ENCODE peak calls at places on chromosomes 12 and 14, in five cellular contexts. One of them, this sample, is unnamed.

GRCh38 chr12:113980537-113981337 is 14.6 kb upstream of the RBM19 start:
- DNase-seq in AG04449: peak; percentile 26
- DNase-seq in epithelial cell of esophagus: peak; percentile 76
- DNase-seq in gastrocnemius medialis: no peak
- DNase-seq in brain microvascular endothelial cell: peak; percentile 24
- DNase-seq in this sample: no peak

GRCh38 chr14:98633380-98633779 is 638.6 kb downstream of the BCL11B start:
- DNase-seq in brain microvascular endothelial cell: no peak
- DNase-seq in AG04449: no peak
- DNase-seq in epithelial cell of esophagus: peak; percentile 11
- DNase-seq in gastrocnemius medialis: no peak
- DNase-seq in this sample: peak; percentile 16

GRCh38 chr14:102883028-102883953 is 39.2 kb upstream of the AMN start:
- DNase-seq in brain microvascular endothelial cell: no peak
- DNase-seq in AG04449: no peak
- DNase-seq in gastrocnemius medialis: no peak
- DNase-seq in epithelial cell of esophagus: no peak
- DNase-seq in this sample: no peak

GRCh38 chr12:50326636-50327284 is 43.4 kb upstream of the LIMA1 start:
- DNase-seq in gastrocnemius medialis: no peak
- DNase-seq in brain microvascular endothelial cell: peak; percentile 36
- DNase-seq in epithelial cell of esophagus: peak; percentile 57
- DNase-seq in AG04449: no peak
- DNase-seq in this sample: peak; percentile 61

GRCh38 chr14:52977798-52978197 is 26.9 kb upstream of the FERMT2 start:
- DNase-seq in brain microvascular endothelial cell: no peak
- DNase-seq in AG04449: no peak
- DNase-seq in gastrocnemius medialis: no peak
- DNase-seq in epithelial cell of esophagus: no peak
- DNase-seq in this sample: no peak

GRCh38 chr12:75720807-75721206 is 209.4 kb upstream of the KRR1 start:
- DNase-seq in brain microvascular endothelial cell: no peak
- DNase-seq in AG04449: no peak
- DNase-seq in epithelial cell of esophagus: peak; percentile 89
- DNase-seq in gastrocnemius medialis: no peak
- DNase-seq in this sample: no peak

GRCh38 chr12:113445544-113446176 is 23.5 kb downstream of the SDSL start:
- DNase-seq in gastrocnemius medialis: no peak
- DNase-seq in AG04449: no peak
- DNase-seq in brain microvascular endothelial cell: no peak
- DNase-seq in epithelial cell of esophagus: no peak
- DNase-seq in this sample: no peak

GRCh38 chr14:30267141-30267540 is 291.8 kb upstream of the G2E3 start:
- DNase-seq in epithelial cell of esophagus: peak; percentile 22
- DNase-seq in AG04449: no peak
- DNase-seq in brain microvascular endothelial cell: no peak
- DNase-seq in gastrocnemius medialis: no peak
- DNase-seq in this sample: no peak

GRCh38 chr12:52824741-52825410 is 9.2 kb downstream of the KRT79 start:
- DNase-seq in epithelial cell of esophagus: no peak
- DNase-seq in brain microvascular endothelial cell: no peak
- DNase-seq in AG04449: no peak
- DNase-seq in gastrocnemius medialis: no peak
- DNase-seq in this sample: no peak

GRCh38 chr12:15629761-15630160 is 159.4 kb downstream of the EPS8 start:
- DNase-seq in brain microvascular endothelial cell: no peak
- DNase-seq in epithelial cell of esophagus: no peak
- DNase-seq in AG04449: peak; percentile 78
- DNase-seq in gastrocnemius medialis: no peak
- DNase-seq in this sample: no peak

GRCh38 chr14:45610303-45610702 is 357.3 kb upstream of the MIS18BP1 start:
- DNase-seq in epithelial cell of esophagus: peak; percentile 66
- DNase-seq in gastrocnemius medialis: no peak
- DNase-seq in AG04449: no peak
- DNase-seq in brain microvascular endothelial cell: peak; percentile 10
- DNase-seq in this sample: no peak

GRCh38 chr14:102951799-102952198 is 29.3 kb downstream of the AMN start:
- DNase-seq in AG04449: peak; percentile 14
- DNase-seq in gastrocnemius medialis: no peak
- DNase-seq in epithelial cell of esophagus: no peak
- DNase-seq in brain microvascular endothelial cell: peak; percentile 79
- DNase-seq in this sample: no peak

GRCh38 chr14:92121207-92121669 is 268 bp downstream of the NDUFB1 start:
- DNase-seq in gastrocnemius medialis: peak; percentile 47
- DNase-seq in AG04449: no peak
- DNase-seq in brain microvascular endothelial cell: peak; percentile 22
- DNase-seq in epithelial cell of esophagus: peak; percentile 43
- DNase-seq in this sample: peak; percentile 50

GRCh38 chr12:3217683-3218079 is 140.5 kb downstream of the TSPAN9 start:
- DNase-seq in AG04449: no peak
- DNase-seq in brain microvascular endothelial cell: no peak
- DNase-seq in epithelial cell of esophagus: no peak
- DNase-seq in gastrocnemius medialis: no peak
- DNase-seq in this sample: no peak

GRCh38 chr12:80101126-80101525 is 1.8 kb downstream of the OTOGL start:
- DNase-seq in gastrocnemius medialis: no peak
- DNase-seq in epithelial cell of esophagus: peak; percentile 86
- DNase-seq in brain microvascular endothelial cell: no peak
- DNase-seq in AG04449: no peak
- DNase-seq in this sample: no peak

GRCh38 chr14:100072783-100073346 is 7.6 kb downstream of the EVL start:
- DNase-seq in gastrocnemius medialis: no peak
- DNase-seq in AG04449: no peak
- DNase-seq in epithelial cell of esophagus: peak; percentile 86
- DNase-seq in brain microvascular endothelial cell: no peak
- DNase-seq in this sample: peak; percentile 52

GRCh38 chr12:113788020-113788856 is 177.9 kb downstream of the RBM19 start:
- DNase-seq in gastrocnemius medialis: no peak
- DNase-seq in brain microvascular endothelial cell: peak; percentile 73
- DNase-seq in AG04449: peak; percentile 2
- DNase-seq in epithelial cell of esophagus: peak; percentile 20
- DNase-seq in this sample: no peak

GRCh38 chr12:66684222-66684621 is 5.3 kb upstream of the GRIP1 start:
- DNase-seq in epithelial cell of esophagus: no peak
- DNase-seq in gastrocnemius medialis: no peak
- DNase-seq in AG04449: no peak
- DNase-seq in brain microvascular endothelial cell: no peak
- DNase-seq in this sample: no peak

GRCh38 chr14:81435578-81436295 is 35.6 kb upstream of the STON2 start:
- DNase-seq in epithelial cell of esophagus: peak; percentile 83
- DNase-seq in gastrocnemius medialis: peak; percentile 54
- DNase-seq in brain microvascular endothelial cell: no peak
- DNase-seq in AG04449: no peak
- DNase-seq in this sample: peak; percentile 55

GRCh38 chr12:79881351-79881750 is 53.5 kb downstream of the PPP1R12A start:
- DNase-seq in AG04449: no peak
- DNase-seq in epithelial cell of esophagus: no peak
- DNase-seq in brain microvascular endothelial cell: no peak
- DNase-seq in gastrocnemius medialis: no peak
- DNase-seq in this sample: no peak

GRCh38 chr14:63452796-63453195 is 90.4 kb downstream of the PPP2R5E start:
- DNase-seq in epithelial cell of esophagus: no peak
- DNase-seq in gastrocnemius medialis: no peak
- DNase-seq in brain microvascular endothelial cell: no peak
- DNase-seq in AG04449: no peak
- DNase-seq in this sample: no peak

GRCh38 chr14:88765130-88765529 is 27.6 kb downstream of the EML5 start:
- DNase-seq in gastrocnemius medialis: no peak
- DNase-seq in epithelial cell of esophagus: peak; percentile 14
- DNase-seq in brain microvascular endothelial cell: peak; percentile 0
- DNase-seq in AG04449: no peak
- DNase-seq in this sample: no peak

GRCh38 chr14:70771781-70772212 is 37.5 kb downstream of the MAP3K9 start:
- DNase-seq in brain microvascular endothelial cell: peak; percentile 17
- DNase-seq in epithelial cell of esophagus: peak; percentile 61
- DNase-seq in AG04449: no peak
- DNase-seq in gastrocnemius medialis: no peak
- DNase-seq in this sample: no peak

GRCh38 chr14:52840916-52841315 is 49.5 kb upstream of the GNPNAT1 start:
- DNase-seq in AG04449: no peak
- DNase-seq in epithelial cell of esophagus: peak; percentile 76
- DNase-seq in brain microvascular endothelial cell: peak; percentile 56
- DNase-seq in gastrocnemius medialis: peak; percentile 17
- DNase-seq in this sample: no peak

GRCh38 chr12:123494124-123494843 is 36.3 kb downstream of the SNRNP35 start:
- DNase-seq in gastrocnemius medialis: peak; percentile 95
- DNase-seq in AG04449: no peak
- DNase-seq in brain microvascular endothelial cell: no peak
- DNase-seq in epithelial cell of esophagus: no peak
- DNase-seq in this sample: no peak

DNA sequence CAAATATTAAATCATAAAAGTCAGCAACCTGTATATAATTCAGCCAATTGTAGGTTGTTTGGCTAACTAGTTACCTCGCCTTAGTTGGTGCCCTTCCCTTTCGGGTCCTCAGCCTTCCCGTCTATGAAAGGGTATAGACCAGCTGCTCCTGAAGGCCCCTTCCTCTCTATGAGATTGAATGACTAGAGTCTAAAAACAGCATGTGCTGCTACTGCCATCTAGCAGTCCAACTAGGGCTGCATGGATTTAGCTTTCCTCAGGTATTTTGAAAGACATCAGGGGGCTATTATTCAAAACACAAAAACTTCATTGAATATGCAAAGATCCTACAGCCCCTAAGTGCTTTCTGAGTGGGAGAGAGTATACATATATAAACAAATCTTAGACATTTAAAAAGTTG is 37.0 kb upstream of the TMEM263 start:
- DNase-seq in AG04449: no peak
- DNase-seq in brain microvascular endothelial cell: peak; percentile 13
- DNase-seq in epithelial cell of esophagus: peak; percentile 25
- DNase-seq in gastrocnemius medialis: no peak
- DNase-seq in this sample: no peak
- TF ChIP-seq CTCF in AG04449: peak; percentile 42
- TF ChIP-seq CTCF in brain microvascular endothelial cell: peak; percentile 72
- TF ChIP-seq CTCF in epithelial cell of esophagus: peak; percentile 69
- TF ChIP-seq CTCF in gastrocnemius medialis: no peak
- TF ChIP-seq CTCF in this sample: no peak

GRCh38 chr12:130858084-130858483 is 13.8 kb upstream of the RAN start:
- DNase-seq in epithelial cell of esophagus: no peak
- DNase-seq in brain microvascular endothelial cell: no peak
- DNase-seq in gastrocnemius medialis: no peak
- DNase-seq in AG04449: no peak
- DNase-seq in this sample: no peak
- TF ChIP-seq CTCF in epithelial cell of esophagus: no peak
- TF ChIP-seq CTCF in brain microvascular endothelial cell: no peak
- TF ChIP-seq CTCF in gastrocnemius medialis: no peak
- TF ChIP-seq CTCF in AG04449: no peak
- TF ChIP-seq CTCF in this sample: no peak

DNA sequence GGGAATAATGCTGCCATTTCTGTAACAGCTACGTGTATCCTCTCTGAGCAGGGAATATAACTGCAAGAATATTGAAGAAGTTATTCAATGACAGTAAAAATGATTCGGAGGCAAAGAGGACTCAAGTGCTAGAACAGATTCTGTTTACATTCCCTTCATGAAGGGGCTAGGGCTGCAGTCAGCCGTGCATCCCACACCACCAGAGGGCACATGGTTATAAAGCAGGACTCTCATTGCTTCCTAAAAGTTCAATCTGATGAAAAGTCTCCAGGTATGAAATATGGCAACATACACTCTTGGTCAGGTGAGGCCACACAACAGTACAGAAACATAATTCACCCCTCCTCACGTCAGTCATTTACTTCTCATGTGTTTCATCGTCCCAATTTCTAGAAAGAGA is 34.0 kb downstream of the TCHP start:
- DNase-seq in brain microvascular endothelial cell: no peak
- DNase-seq in epithelial cell of esophagus: no peak
- DNase-seq in AG04449: no peak
- DNase-seq in gastrocnemius medialis: no peak
- DNase-seq in this sample: no peak
- TF ChIP-seq CTCF in brain microvascular endothelial cell: peak; percentile 77
- TF ChIP-seq CTCF in epithelial cell of esophagus: peak; percentile 24
- TF ChIP-seq CTCF in AG04449: peak; percentile 64
- TF ChIP-seq CTCF in gastrocnemius medialis: no peak
- TF ChIP-seq CTCF in this sample: no peak

GRCh38 chr14:39432619-39433451 is 602 bp upstream of the FBXO33 start:
- DNase-seq in AG04449: no peak
- DNase-seq in gastrocnemius medialis: peak; percentile 91
- DNase-seq in brain microvascular endothelial cell: peak; percentile 45
- DNase-seq in epithelial cell of esophagus: peak; percentile 89
- DNase-seq in this sample: peak; percentile 93
- TF ChIP-seq CTCF in AG04449: no peak
- TF ChIP-seq CTCF in gastrocnemius medialis: no peak
- TF ChIP-seq CTCF in brain microvascular endothelial cell: no peak
- TF ChIP-seq CTCF in epithelial cell of esophagus: peak; percentile 5
- TF ChIP-seq CTCF in this sample: no peak

This sample was measured in lung.